ENCODE peak calls at places on chromosomes 3 and 15, in ten cellular contexts. K is hepatic stellate cell, O is left ventricle myocardium superior, E is GM03348, L is AG08396, I is A549, C is left cardiac atrium, V is esophagus squamous epithelium, S is RWPE1, Z is T1000. D is an unnamed sample.

GRCh38 chr3:188584958-188585689 is 431.2 kb downstream of the LPP start:
- DNase-seq in K (no peak), O (no peak), E (no peak), L (no peak), I (no peak), C (no peak), V (no peak), S (peak; percentile 45), Z (no peak), D (peak; percentile 26)

GRCh38 chr3:182410051-182410450 is 383.3 kb upstream of the ATP11B start:
- DNase-seq in K (no peak), O (no peak), E (no peak), L (no peak), I (no peak), C (no peak), V (no peak), S (no peak), Z (no peak), D (no peak)

GRCh38 chr3:139506792-139507191 is 30.5 kb upstream of the RBP2 start:
- DNase-seq in K (no peak), O (no peak), E (no peak), L (no peak), I (no peak), C (no peak), V (no peak), S (no peak), Z (no peak), D (no peak)

GRCh38 chr3:159417761-159418160 is 570.9 kb upstream of the IL12A start:
- DNase-seq in K (no peak), O (no peak), E (no peak), L (no peak), I (no peak), C (no peak), V (no peak), S (no peak), Z (no peak), D (no peak)

GRCh38 chr3:71269896-71270295 is 313.6 kb downstream of the FOXP1 start:
- DNase-seq in K (no peak), O (no peak), E (no peak), L (no peak), I (no peak), C (no peak), V (no peak), S (no peak), Z (no peak), D (no peak)

GRCh38 chr3:69370945-69371301 is 15.0 kb downstream of the FRMD4B start:
- DNase-seq in K (no peak), O (no peak), E (peak; percentile 30), L (no peak), I (no peak), C (no peak), V (no peak), S (no peak), Z (no peak), D (peak; percentile 25)

GRCh38 chr3:129592362-129593150 is 13.9 kb downstream of the PLXND1 start:
- DNase-seq in K (peak; percentile 58), O (peak; percentile 86), E (peak; percentile 67), L (no peak), I (no peak), C (peak; percentile 80), V (peak; percentile 7), S (no peak), Z (no peak), D (peak; percentile 45)

GRCh38 chr3:169596126-169596525 is 67.4 kb downstream of the MECOM start:
- DNase-seq in K (no peak), O (no peak), E (no peak), L (no peak), I (no peak), C (no peak), V (no peak), S (no peak), Z (no peak), D (no peak)

GRCh38 chr15:87846746-87847145 is 409.8 kb downstream of the NTRK3 start:
- DNase-seq in K (no peak), O (no peak), E (peak; percentile 59), L (no peak), I (no peak), C (no peak), V (no peak), S (no peak), Z (no peak), D (no peak)

GRCh38 chr3:152302521-152303021 is 33.8 kb downstream of the MBNL1 start:
- DNase-seq in K (peak; percentile 21), O (peak; percentile 59), E (peak; percentile 35), L (peak; percentile 26), I (peak; percentile 29), C (peak; percentile 70), V (no peak), S (no peak), Z (no peak), D (peak; percentile 95)

GRCh38 chr3:125357032-125357658 is 18.0 kb downstream of the ZNF148 start:
- DNase-seq in K (peak; percentile 58), O (peak; percentile 74), E (peak; percentile 86), L (peak; percentile 78), I (peak; percentile 40), C (peak; percentile 63), V (no peak), S (peak; percentile 10), Z (no peak), D (peak; percentile 30)

GRCh38 chr3:25001041-25001591 is 426.9 kb upstream of the RARB start:
- DNase-seq in K (no peak), O (no peak), E (no peak), L (no peak), I (no peak), C (no peak), V (no peak), S (no peak), Z (no peak), D (peak; percentile 60)

GRCh38 chr3:71294919-71295318 is 288.6 kb downstream of the FOXP1 start:
- DNase-seq in K (no peak), O (no peak), E (no peak), L (no peak), I (no peak), C (no peak), V (no peak), S (no peak), Z (no peak), D (no peak)

GRCh38 chr15:79007066-79007465 is 62.2 kb upstream of the CTSH start:
- DNase-seq in K (no peak), O (peak; percentile 71), E (peak; percentile 79), L (peak; percentile 45), I (peak; percentile 77), C (no peak), V (no peak), S (no peak), Z (no peak), D (peak; percentile 42)

GRCh38 chr3:27553868-27554540 is 69.8 kb upstream of the SLC4A7 start:
- DNase-seq in K (no peak), O (no peak), E (no peak), L (no peak), I (peak; percentile 16), C (no peak), V (no peak), S (no peak), Z (no peak), D (peak; percentile 47)

GRCh38 chr3:124838963-124839362 is 48.2 kb downstream of the ITGB5 start:
- DNase-seq in K (no peak), O (no peak), E (no peak), L (no peak), I (no peak), C (no peak), V (no peak), S (no peak), Z (no peak), D (no peak)

GRCh38 chr3:1824359-1824758 is 274.3 kb upstream of the CNTN4 start:
- DNase-seq in K (no peak), O (no peak), E (no peak), L (no peak), I (no peak), C (no peak), V (no peak), S (no peak), Z (no peak), D (no peak)

GRCh38 chr3:42118762-42119361 is 27.7 kb downstream of the TRAK1 start:
- DNase-seq in K (peak; percentile 36), O (no peak), E (peak; percentile 24), L (no peak), I (peak; percentile 63), C (no peak), V (no peak), S (peak; percentile 57), Z (no peak), D (no peak)

GRCh38 chr3:129116482-129116946 is 5.1 kb downstream of the RAB43 start:
- DNase-seq in K (no peak), O (no peak), E (no peak), L (no peak), I (no peak), C (peak; percentile 15), V (no peak), S (no peak), Z (no peak), D (no peak)